ENCODE peak calls at places on chromosomes 7 and 10, in seven cellular contexts. One of them, this sample, is unnamed.
A peak's percentile ranks its signal among the peaks of the same experiment; 100 is the strongest.

GRCh38 chr10:98293550-98294269 is 25.7 kb upstream of the LOXL4 start:
- DNase-seq in brain microvascular endothelial cell: no peak
- DNase-seq in AG09319: no peak
- DNase-seq in WTC11: no peak
- DNase-seq in tibial artery: no peak
- DNase-seq in CD8-positive, alpha-beta T cell: no peak
- DNase-seq in heart left ventricle: peak; percentile 52
- DNase-seq in this sample: no peak

GRCh38 chr10:32120147-32120546 is 63.9 kb upstream of the KIF5B start:
- DNase-seq in AG09319: no peak
- DNase-seq in tibial artery: no peak
- DNase-seq in CD8-positive, alpha-beta T cell: no peak
- DNase-seq in brain microvascular endothelial cell: no peak
- DNase-seq in WTC11: no peak
- DNase-seq in heart left ventricle: no peak
- DNase-seq in this sample: no peak

GRCh38 chr7:4479367-4480039 is 202.6 kb upstream of the FOXK1 start:
- DNase-seq in AG09319: no peak
- DNase-seq in CD8-positive, alpha-beta T cell: no peak
- DNase-seq in brain microvascular endothelial cell: peak; percentile 63
- DNase-seq in WTC11: peak; percentile 70
- DNase-seq in heart left ventricle: no peak
- DNase-seq in tibial artery: no peak
- DNase-seq in this sample: peak; percentile 28

GRCh38 chr7:23469961-23470250 is 385 bp downstream of the IGF2BP3 start:
- DNase-seq in brain microvascular endothelial cell: no peak
- DNase-seq in WTC11: no peak
- DNase-seq in heart left ventricle: no peak
- DNase-seq in tibial artery: no peak
- DNase-seq in CD8-positive, alpha-beta T cell: no peak
- DNase-seq in AG09319: no peak
- DNase-seq in this sample: no peak

GRCh38 chr7:96823274-96823673 is 113.6 kb upstream of the SEM1 start:
- DNase-seq in heart left ventricle: no peak
- DNase-seq in brain microvascular endothelial cell: peak; percentile 22
- DNase-seq in WTC11: no peak
- DNase-seq in AG09319: peak; percentile 20
- DNase-seq in tibial artery: no peak
- DNase-seq in CD8-positive, alpha-beta T cell: no peak
- DNase-seq in this sample: peak; percentile 24

GRCh38 chr10:28676968-28677888 is at the start of gene BAMBI:
- DNase-seq in CD8-positive, alpha-beta T cell: peak; percentile 76
- DNase-seq in heart left ventricle: peak; percentile 93
- DNase-seq in brain microvascular endothelial cell: peak; percentile 79
- DNase-seq in WTC11: peak; percentile 94
- DNase-seq in tibial artery: peak; percentile 90
- DNase-seq in AG09319: peak; percentile 62
- DNase-seq in this sample: peak; percentile 55

GRCh38 chr7:2465928-2466327 is 10.3 kb downstream of the GRIFIN start:
- DNase-seq in tibial artery: no peak
- DNase-seq in WTC11: no peak
- DNase-seq in heart left ventricle: no peak
- DNase-seq in brain microvascular endothelial cell: no peak
- DNase-seq in AG09319: no peak
- DNase-seq in CD8-positive, alpha-beta T cell: no peak
- DNase-seq in this sample: no peak

GRCh38 chr10:96417432-96417831 is 58.6 kb upstream of the OPALIN start:
- DNase-seq in brain microvascular endothelial cell: no peak
- DNase-seq in WTC11: no peak
- DNase-seq in heart left ventricle: no peak
- DNase-seq in CD8-positive, alpha-beta T cell: no peak
- DNase-seq in tibial artery: no peak
- DNase-seq in AG09319: no peak
- DNase-seq in this sample: no peak

GRCh38 chr10:60978287-60979115 is 34.5 kb upstream of the RHOBTB1 start:
- DNase-seq in brain microvascular endothelial cell: peak; percentile 53
- DNase-seq in WTC11: no peak
- DNase-seq in CD8-positive, alpha-beta T cell: no peak
- DNase-seq in heart left ventricle: no peak
- DNase-seq in tibial artery: no peak
- DNase-seq in AG09319: no peak
- DNase-seq in this sample: no peak

DNA sequence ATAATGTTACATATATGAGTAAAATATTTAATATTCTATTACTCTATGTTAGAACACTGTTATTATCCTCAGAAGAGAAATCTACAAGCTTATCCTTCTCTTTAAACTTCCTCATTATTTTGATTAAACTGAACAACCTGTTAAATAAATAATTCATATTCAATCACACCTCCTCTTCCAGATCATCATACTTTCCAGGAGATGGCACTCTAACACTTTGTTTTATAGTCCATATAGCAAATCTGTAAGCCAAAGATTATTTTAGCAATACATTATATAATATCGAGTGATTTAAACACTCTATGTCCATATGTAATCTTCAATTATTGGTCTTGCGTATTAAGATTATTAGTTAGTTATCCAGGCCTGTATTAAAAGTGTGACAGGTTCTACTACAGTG is 694.1 kb downstream of the ANKRD7 start:
- DNase-seq in WTC11: no peak
- DNase-seq in heart left ventricle: no peak
- DNase-seq in AG09319: no peak
- DNase-seq in brain microvascular endothelial cell: no peak
- DNase-seq in CD8-positive, alpha-beta T cell: no peak
- DNase-seq in tibial artery: no peak
- DNase-seq in this sample: peak; percentile 5
- TF ChIP-seq CTCF in WTC11: no peak
- TF ChIP-seq CTCF in heart left ventricle: no peak
- TF ChIP-seq CTCF in AG09319: no peak
- TF ChIP-seq CTCF in brain microvascular endothelial cell: no peak
- TF ChIP-seq CTCF in CD8-positive, alpha-beta T cell: no peak
- TF ChIP-seq CTCF in tibial artery: peak; percentile 33
- TF ChIP-seq CTCF in this sample: peak; percentile 5

DNA sequence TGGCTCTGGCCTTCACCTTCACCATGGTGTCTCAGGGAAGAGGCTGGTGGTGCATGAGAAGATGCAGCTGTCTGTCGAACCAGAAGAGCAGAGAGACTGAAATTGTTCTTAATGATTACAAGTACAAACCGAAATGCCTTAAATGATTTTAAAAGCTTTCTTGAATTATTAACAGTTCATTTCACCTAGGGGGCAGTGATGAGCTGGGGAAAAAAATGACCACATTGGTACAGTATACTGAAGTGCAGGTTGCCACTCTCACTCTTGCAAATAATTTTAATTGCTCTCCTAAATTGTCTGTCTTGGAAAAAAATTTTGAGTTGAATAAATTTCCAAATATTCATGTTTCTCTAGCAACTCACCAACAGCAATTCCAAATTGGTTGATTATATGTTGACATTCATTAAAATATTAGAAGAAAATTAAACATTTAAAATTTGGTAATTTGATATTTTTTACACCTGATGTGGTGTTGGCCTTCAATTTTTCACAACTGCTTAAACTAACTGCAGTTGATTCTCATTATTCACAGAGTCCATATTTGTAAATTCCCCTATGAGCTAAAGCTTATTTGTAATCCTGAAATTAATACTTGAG is 692.6 kb downstream of the ZWINT start:
- DNase-seq in AG09319: no peak
- DNase-seq in WTC11: peak; percentile 21
- DNase-seq in tibial artery: no peak
- DNase-seq in CD8-positive, alpha-beta T cell: no peak
- DNase-seq in heart left ventricle: no peak
- DNase-seq in brain microvascular endothelial cell: no peak
- DNase-seq in this sample: no peak
- TF ChIP-seq CTCF in AG09319: no peak
- TF ChIP-seq CTCF in WTC11: peak; percentile 46
- TF ChIP-seq CTCF in tibial artery: no peak
- TF ChIP-seq CTCF in CD8-positive, alpha-beta T cell: no peak
- TF ChIP-seq CTCF in heart left ventricle: no peak
- TF ChIP-seq CTCF in brain microvascular endothelial cell: peak; percentile 12
- TF ChIP-seq CTCF in this sample: no peak

DNA sequence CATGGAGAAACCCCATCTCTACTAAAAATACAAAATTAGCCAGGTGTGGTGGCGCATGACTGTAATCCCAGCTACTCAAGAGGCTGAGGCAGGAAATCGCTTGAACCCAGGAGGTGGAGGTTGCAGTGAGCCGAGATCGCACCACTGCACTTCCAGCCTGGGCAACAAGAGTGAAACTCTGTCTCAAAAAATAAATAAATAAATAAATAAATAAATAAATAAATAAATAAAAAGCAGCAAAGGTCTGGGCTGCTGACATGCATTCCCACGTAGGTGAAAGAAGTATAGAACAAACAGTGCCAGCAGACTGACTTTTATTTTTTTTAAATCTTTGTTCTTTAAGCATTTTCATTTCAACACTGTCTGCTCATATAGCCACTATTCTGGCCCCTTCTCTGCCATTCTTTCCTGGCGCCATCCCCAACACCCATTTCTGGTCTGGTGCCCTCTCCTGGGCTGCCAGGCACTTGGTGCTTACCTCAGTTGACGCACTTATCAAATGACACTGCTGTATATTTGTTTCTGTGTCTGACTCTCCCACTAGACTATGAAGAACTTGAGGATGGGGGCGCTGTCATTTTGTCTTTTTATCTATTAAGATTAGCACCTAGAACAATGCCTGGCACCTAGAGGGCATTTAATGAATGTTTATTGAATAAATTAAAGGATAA is 15.6 kb downstream of the FAM107B start:
- DNase-seq in AG09319: no peak
- DNase-seq in heart left ventricle: no peak
- DNase-seq in WTC11: no peak
- DNase-seq in CD8-positive, alpha-beta T cell: no peak
- DNase-seq in tibial artery: no peak
- DNase-seq in brain microvascular endothelial cell: no peak
- DNase-seq in this sample: no peak
- TF ChIP-seq CTCF in AG09319: no peak
- TF ChIP-seq CTCF in heart left ventricle: no peak
- TF ChIP-seq CTCF in WTC11: no peak
- TF ChIP-seq CTCF in CD8-positive, alpha-beta T cell: no peak
- TF ChIP-seq CTCF in tibial artery: no peak
- TF ChIP-seq CTCF in brain microvascular endothelial cell: peak; percentile 15
- TF ChIP-seq CTCF in this sample: peak; percentile 3

GRCh38 chr7:98870807-98871491 is 1.1 kb upstream of the TMEM130 start:
- DNase-seq in tibial artery: peak; percentile 6
- DNase-seq in brain microvascular endothelial cell: no peak
- DNase-seq in AG09319: no peak
- DNase-seq in CD8-positive, alpha-beta T cell: no peak
- DNase-seq in heart left ventricle: no peak
- DNase-seq in WTC11: peak; percentile 30
- DNase-seq in this sample: no peak

GRCh38 chr7:98869374-98870070 is at the start of gene TMEM130:
- DNase-seq in WTC11: peak; percentile 32
- DNase-seq in CD8-positive, alpha-beta T cell: no peak
- DNase-seq in tibial artery: no peak
- DNase-seq in brain microvascular endothelial cell: no peak
- DNase-seq in heart left ventricle: no peak
- DNase-seq in AG09319: no peak
- DNase-seq in this sample: no peak

GRCh38 chr7:98868450-98868849 is 1.4 kb downstream of the TMEM130 start:
- DNase-seq in CD8-positive, alpha-beta T cell: no peak
- DNase-seq in WTC11: no peak
- DNase-seq in AG09319: no peak
- DNase-seq in brain microvascular endothelial cell: no peak
- DNase-seq in tibial artery: no peak
- DNase-seq in heart left ventricle: no peak
- DNase-seq in this sample: no peak

GRCh38 chr7:98869001-98869373 is 827 bp downstream of the TMEM130 start:
- DNase-seq in WTC11: no peak
- DNase-seq in heart left ventricle: no peak
- DNase-seq in AG09319: no peak
- DNase-seq in tibial artery: no peak
- DNase-seq in brain microvascular endothelial cell: no peak
- DNase-seq in CD8-positive, alpha-beta T cell: no peak
- DNase-seq in this sample: no peak

DNA sequence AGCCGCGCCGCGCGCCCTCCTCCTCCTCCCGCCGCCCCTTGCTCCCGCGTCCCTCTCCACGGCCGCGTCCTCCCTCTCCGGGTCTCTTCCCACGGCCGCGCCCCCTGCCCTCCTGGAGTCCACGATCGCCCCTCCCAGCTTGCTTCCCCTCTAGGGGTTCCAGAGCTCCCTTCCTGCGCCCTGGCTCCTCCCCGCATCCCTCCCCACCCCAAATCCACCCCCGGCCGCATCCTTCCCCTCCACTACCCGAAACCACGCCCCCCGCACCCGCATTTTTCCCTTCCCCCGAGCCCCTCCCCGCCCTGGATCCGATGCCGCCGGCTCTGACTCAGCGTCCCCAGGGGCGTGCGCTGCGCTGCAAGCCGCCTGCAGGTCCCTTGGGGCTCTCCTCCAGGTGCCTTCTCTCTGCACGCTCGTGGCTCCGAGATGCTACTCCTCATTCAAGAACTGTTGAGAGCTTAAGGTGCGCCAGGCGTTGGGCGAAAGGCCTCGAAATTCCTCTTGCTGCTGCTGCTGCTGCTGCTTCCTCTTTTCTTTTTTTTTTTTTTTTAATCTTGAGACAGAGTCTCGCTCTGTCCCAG is 347 bp upstream of the TMEM130 start:
- DNase-seq in AG09319: no peak
- DNase-seq in brain microvascular endothelial cell: no peak
- DNase-seq in heart left ventricle: peak; percentile 54
- DNase-seq in WTC11: peak; percentile 77
- DNase-seq in tibial artery: peak; percentile 33
- DNase-seq in CD8-positive, alpha-beta T cell: peak; percentile 34
- DNase-seq in this sample: no peak
- TF ChIP-seq CTCF in AG09319: no peak
- TF ChIP-seq CTCF in brain microvascular endothelial cell: peak; percentile 6
- TF ChIP-seq CTCF in heart left ventricle: no peak
- TF ChIP-seq CTCF in WTC11: no peak
- TF ChIP-seq CTCF in tibial artery: no peak
- TF ChIP-seq CTCF in CD8-positive, alpha-beta T cell: no peak
- TF ChIP-seq CTCF in this sample: no peak

DNA sequence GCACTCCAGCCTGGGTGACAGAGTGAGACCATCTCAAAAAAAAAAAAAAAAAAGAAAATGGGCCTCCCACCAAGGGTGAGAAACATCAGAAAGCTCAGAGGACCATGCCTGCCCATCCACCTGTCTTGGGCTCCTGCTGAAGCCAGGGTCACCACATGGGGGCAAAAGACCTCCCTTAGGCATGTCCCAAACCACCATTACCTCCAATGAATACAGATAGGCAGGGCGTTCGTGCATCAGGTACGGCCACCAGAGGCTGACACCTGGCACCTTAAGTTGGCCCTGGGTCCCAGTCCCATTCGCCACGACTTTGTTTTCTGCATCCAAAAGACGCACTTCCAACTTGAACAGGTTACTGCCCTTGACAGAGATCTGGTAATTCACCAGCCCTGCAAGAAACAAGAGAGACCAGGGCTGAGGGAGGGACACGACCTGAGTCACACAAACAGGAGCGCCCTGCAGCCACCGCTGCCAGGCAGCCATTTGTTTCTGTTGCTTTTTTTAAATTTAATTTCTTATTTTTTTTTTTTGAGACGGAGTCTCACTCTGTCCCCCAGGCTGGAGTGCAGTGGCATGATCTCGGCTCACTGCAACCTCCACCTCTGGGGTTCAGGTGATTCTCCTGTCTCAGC is 6.1 kb downstream of the GUSB start:
- DNase-seq in tibial artery: no peak
- DNase-seq in AG09319: no peak
- DNase-seq in heart left ventricle: no peak
- DNase-seq in CD8-positive, alpha-beta T cell: no peak
- DNase-seq in brain microvascular endothelial cell: no peak
- DNase-seq in WTC11: no peak
- DNase-seq in this sample: no peak
- TF ChIP-seq CTCF in tibial artery: no peak
- TF ChIP-seq CTCF in AG09319: no peak
- TF ChIP-seq CTCF in heart left ventricle: no peak
- TF ChIP-seq CTCF in CD8-positive, alpha-beta T cell: no peak
- TF ChIP-seq CTCF in brain microvascular endothelial cell: no peak
- TF ChIP-seq CTCF in WTC11: no peak
- TF ChIP-seq CTCF in this sample: no peak

This sample was measured in astrocyte of the cerebellum.